ENCODE peak calls at places on chromosomes 12 and 14, in nine cellular contexts. I, Q, V, D, E, M, A, T and P are unnamed samples.

GRCh38 chr12:131038961-131039360 is 85.3 kb downstream of the ADGRD1 start:
- DNase-seq in V (no peak), A (no peak), E (no peak), D (no peak), Q (no peak), M (no peak), T (no peak), I (no peak), P (no peak)

GRCh38 chr14:103597623-103598372 is 31.2 kb upstream of the KLC1 start:
- DNase-seq in M (peak), I (no peak), D (peak), E (no peak), V (no peak), Q (peak), T (peak), A (no peak), P (no peak)

GRCh38 chr14:68074765-68075381 is 255.3 kb downstream of the RAD51B start:
- DNase-seq in V (no peak), A (no peak), D (no peak), M (no peak), I (no peak), Q (no peak), T (peak), E (no peak), P (no peak)

GRCh38 chr12:57835366-57836288 is 10.9 kb downstream of the CTDSP2 start:
- DNase-seq in A (no peak), E (no peak), Q (no peak), I (no peak), D (no peak), M (no peak), T (no peak), V (no peak), P (no peak)

GRCh38 chr12:48510111-48510510 is 15.3 kb upstream of the OR8S1 start:
- DNase-seq in A (no peak), D (no peak), M (no peak), Q (no peak), E (no peak), I (no peak), T (no peak), V (no peak), P (no peak)

GRCh38 chr12:59803735-59804134 is 207.9 kb downstream of the SLC16A7 start:
- DNase-seq in E (no peak), Q (no peak), V (no peak), I (no peak), M (peak), T (peak), D (peak), A (no peak), P (no peak)

GRCh38 chr12:72057330-72057911 is 118.8 kb downstream of the TPH2 start:
- DNase-seq in T (no peak), Q (no peak), I (no peak), M (no peak), D (peak), V (no peak), E (no peak), A (no peak), P (no peak)

GRCh38 chr12:18998343-18999270 is 130.9 kb upstream of the PLEKHA5 start:
- DNase-seq in D (peak), V (no peak), I (no peak), T (peak), A (no peak), E (no peak), M (peak), Q (peak), P (no peak)

GRCh38 chr12:92961949-92962348 is 32.9 kb upstream of the EEA1 start:
- DNase-seq in E (no peak), M (peak), D (no peak), I (no peak), Q (no peak), A (no peak), T (no peak), V (no peak), P (no peak)

GRCh38 chr12:130953783-130954543 is at the start of gene ADGRD1:
- DNase-seq in E (no peak), M (peak), D (no peak), T (peak), I (peak), A (peak), Q (no peak), V (peak), P (no peak)

GRCh38 chr12:131056626-131057025 is 102.9 kb downstream of the ADGRD1 start:
- DNase-seq in V (no peak), I (no peak), A (no peak), M (no peak), T (no peak), E (no peak), Q (no peak), D (no peak), P (no peak)

GRCh38 chr12:50786498-50787231 is 22.8 kb downstream of the ATF1 start:
- DNase-seq in A (peak), Q (peak), E (no peak), V (no peak), T (peak), I (no peak), M (peak), D (peak), P (no peak)

GRCh38 chr12:132451836-132452195 is 38.1 kb upstream of the FBRSL1 start:
- DNase-seq in A (no peak), T (no peak), E (no peak), D (no peak), I (no peak), Q (no peak), V (no peak), M (no peak), P (no peak)

GRCh38 chr12:67752226-67752732 is 103.7 kb downstream of the DYRK2 start:
- DNase-seq in Q (no peak), T (no peak), V (no peak), M (peak), I (no peak), D (peak), A (no peak), E (no peak), P (no peak)

GRCh38 chr12:55795950-55796349 is 21.6 kb downstream of the SARNP start:
- DNase-seq in T (no peak), D (no peak), I (no peak), V (no peak), E (no peak), M (no peak), A (no peak), Q (no peak), P (no peak)

GRCh38 chr12:55797550-55797949 is 20.0 kb downstream of the SARNP start:
- DNase-seq in V (no peak), A (no peak), Q (no peak), M (peak), D (no peak), E (no peak), I (no peak), T (no peak), P (no peak)

DNA sequence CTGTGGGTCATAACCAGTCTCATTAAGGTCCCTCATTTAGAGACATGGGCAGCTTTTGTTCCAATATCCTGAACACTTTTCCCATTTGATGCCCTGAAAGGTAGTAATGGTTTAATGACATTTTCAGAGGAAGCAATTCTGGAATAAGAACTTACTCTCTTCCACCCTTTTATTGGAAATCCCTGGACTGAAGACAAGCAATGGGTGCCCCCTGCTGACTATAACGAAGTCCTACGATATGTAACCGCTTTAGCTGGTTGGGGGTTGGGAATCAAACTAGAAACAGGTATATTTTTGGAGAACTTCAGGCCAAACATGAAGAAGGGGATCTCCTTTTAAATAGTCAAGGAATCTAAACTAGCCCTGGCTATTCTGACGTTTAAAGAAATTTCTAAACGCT is 20.5 kb downstream of the SARNP start:
- DNase-seq in A (peak), D (peak), T (peak), M (peak), Q (no peak), E (no peak), V (peak), I (no peak), P (peak)
- TF ChIP-seq CTCF in A (peak), D (peak), T (peak), M (peak), Q (peak), E (no peak), V (no peak), I (no peak), P (peak)

GRCh38 chr12:53695148-53696138 is 19.6 kb upstream of the ATP5MC2 start:
- DNase-seq in T (peak), E (no peak), M (peak), Q (peak), D (peak), V (peak), I (peak), A (peak), P (peak)
- TF ChIP-seq CTCF in T (no peak), E (no peak), M (no peak), Q (peak), D (peak), V (no peak), I (no peak), A (peak), P (peak)

DNA sequence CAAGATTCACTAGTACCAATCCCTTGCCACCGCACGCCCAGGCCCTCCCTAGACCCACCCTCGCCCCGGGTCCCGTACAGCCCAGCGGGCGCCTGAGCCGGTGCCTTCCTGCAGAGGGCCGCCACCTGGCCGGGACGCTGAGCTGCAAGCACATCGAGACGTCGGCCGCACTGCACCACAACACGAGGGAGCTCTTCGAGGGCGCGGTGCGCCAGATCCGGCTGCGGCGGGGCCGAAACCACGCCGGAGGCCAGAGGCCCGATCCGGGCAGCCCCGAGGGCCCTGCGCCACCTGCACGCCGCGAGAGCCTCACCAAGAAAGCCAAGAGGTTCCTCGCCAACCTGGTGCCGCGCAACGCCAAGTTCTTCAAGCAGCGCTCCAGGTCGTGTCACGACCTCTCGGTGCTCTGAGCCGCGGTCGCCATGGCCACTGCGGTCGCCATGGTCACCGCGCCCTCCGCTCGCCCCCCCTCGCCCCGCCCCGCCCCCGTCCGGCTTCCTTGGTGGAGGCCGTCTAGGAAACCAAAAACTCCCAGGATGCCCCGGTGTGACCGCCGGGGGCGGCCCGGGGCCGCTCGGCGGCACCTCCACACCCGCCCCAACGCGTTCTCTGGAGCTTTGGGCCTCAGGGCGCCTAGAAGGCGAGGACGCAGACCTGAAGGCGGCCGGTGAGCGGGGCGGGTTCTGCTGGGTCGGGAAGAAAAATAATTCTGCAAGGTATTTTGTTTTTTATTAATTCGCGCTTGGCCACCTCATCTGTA is 3.7 kb downstream of the REM2 start:
- DNase-seq in I (peak), V (peak), E (peak), Q (peak), T (peak), M (peak), D (no peak), A (peak), P (peak)
- TF ChIP-seq CTCF in I (no peak), V (no peak), E (peak), Q (no peak), T (peak), M (peak), D (no peak), A (no peak), P (no peak)

DNA sequence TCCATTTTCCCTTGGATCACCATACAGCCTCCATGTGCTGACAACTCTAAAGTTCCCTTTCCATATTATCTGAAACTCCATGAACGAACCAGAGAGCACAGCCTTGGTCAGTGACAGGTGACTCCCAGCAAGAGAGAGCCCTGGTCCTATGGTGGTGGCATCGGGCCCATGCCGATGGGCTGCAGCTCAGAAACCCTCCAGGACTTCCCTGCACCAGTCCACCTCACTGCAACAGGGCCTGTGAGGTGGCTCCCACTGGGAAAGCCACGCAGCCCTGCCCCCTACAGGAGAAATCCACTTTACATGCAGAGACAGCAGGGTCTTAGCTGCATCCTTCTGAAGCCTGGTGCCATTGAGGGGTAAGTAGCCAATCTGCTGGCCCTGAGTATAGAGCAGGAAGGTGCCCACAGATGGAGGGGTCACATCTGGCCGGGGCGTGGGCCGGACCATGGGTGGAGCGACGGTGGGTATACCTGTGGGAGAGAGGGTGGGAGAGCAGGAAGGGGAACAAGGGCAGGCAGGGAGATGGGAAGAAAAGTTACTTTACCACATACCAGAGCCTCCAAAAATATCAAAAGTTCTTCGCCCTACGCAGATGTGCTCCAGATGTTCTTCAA is 24.7 kb downstream of the RTRAF start:
- DNase-seq in T (no peak), I (no peak), M (no peak), Q (no peak), E (no peak), V (no peak), D (no peak), A (peak), P (peak)
- TF ChIP-seq CTCF in T (peak), I (no peak), M (no peak), Q (no peak), E (no peak), V (no peak), D (peak), A (peak), P (peak)

GRCh38 chr14:63418020-63418419 is 99.3 kb upstream of the GPHB5 start:
- DNase-seq in T (no peak), E (no peak), V (peak), Q (no peak), D (no peak), I (no peak), A (no peak), M (no peak), P (no peak)
- TF ChIP-seq CTCF in T (no peak), E (no peak), V (no peak), Q (no peak), D (no peak), I (no peak), A (no peak), M (no peak), P (no peak)

GRCh38 chr14:91858536-91859275 is 8.6 kb downstream of the TC2N start:
- DNase-seq in V (peak), T (peak), Q (peak), D (peak), I (no peak), A (peak), M (peak), E (no peak), P (no peak)
- TF ChIP-seq CTCF in V (peak), T (no peak), Q (peak), D (no peak), I (no peak), A (no peak), M (peak), E (no peak), P (no peak)

GRCh38 chr14:33184587-33184986 is 245.9 kb downstream of the NPAS3 start:
- DNase-seq in D (no peak), M (no peak), I (no peak), V (no peak), T (peak), E (no peak), A (no peak), Q (no peak), P (no peak)
- TF ChIP-seq CTCF in D (no peak), M (no peak), I (no peak), V (no peak), T (no peak), E (no peak), A (no peak), Q (no peak), P (no peak)